ENCODE peak calls at places on chromosomes 2 and 18, in seven cellular contexts. W is neural crest cell; M is activated CD8-positive, alpha-beta memory T cell treated with anti-CD3 and anti-CD28 coated beads for 24 hours; K is C1 segment of cervical spinal cord; S is testis; O is HT1080; U is activated naive CD4-positive, alpha-beta T cell treated with Interleukin-2 at 50 U/mL for 16 hours. L is an unnamed sample.

GRCh38 chr2:216583157-216583556 is 50.1 kb upstream of the IGFBP2 start:
- DNase-seq in W (no peak), M (no peak), K (no peak), S (no peak), O (peak; percentile 84), U (no peak), L (no peak)

GRCh38 chr2:174121612-174122011 is 126.7 kb downstream of the OLA1 start:
- DNase-seq in W (no peak), M (no peak), K (no peak), S (no peak), O (no peak), U (no peak), L (no peak)

GRCh38 chr2:30339071-30339470 is 107.7 kb downstream of the LBH start:
- DNase-seq in W (no peak), M (no peak), K (no peak), S (no peak), O (no peak), U (no peak), L (no peak)

GRCh38 chr2:211045025-211045424 is 488.6 kb downstream of the CPS1 start:
- DNase-seq in W (no peak), M (no peak), K (no peak), S (no peak), O (no peak), U (no peak), L (no peak)

GRCh38 chr2:196206804-196207203 is 35.4 kb upstream of the STK17B start:
- DNase-seq in W (no peak), M (no peak), K (no peak), S (no peak), O (no peak), U (no peak), L (no peak)

GRCh38 chr18:37362158-37362890 is 203.3 kb downstream of the CELF4 start:
- DNase-seq in W (peak; percentile 6), M (no peak), K (no peak), S (peak; percentile 44), O (no peak), U (no peak), L (no peak)

GRCh38 chr18:35581555-35582309 is at the start of gene GALNT1:
- DNase-seq in W (peak; percentile 12), M (peak; percentile 66), K (peak; percentile 48), S (peak; percentile 32), O (no peak), U (peak; percentile 16), L (no peak)

GRCh38 chr2:46857871-46858696 is 57.5 kb downstream of the MCFD2 start:
- DNase-seq in W (no peak), M (no peak), K (no peak), S (no peak), O (peak; percentile 45), U (no peak), L (no peak)